ENCODE peak calls at places on chromosomes 3 and 15, in seven cellular contexts. One of them, this sample, is unnamed.

GRCh38 chr15:89936793-89937265 is 24.1 kb upstream of the ARPIN start:
- DNase-seq in HepG2: no peak
- DNase-seq in IMR-90: no peak
- DNase-seq in WTC11: no peak
- DNase-seq in A549: no peak
- DNase-seq in H1: no peak
- DNase-seq in K562: no peak
- DNase-seq in this sample: no peak

GRCh38 chr3:162994165-162994564 is 1497.6 kb downstream of the OTOL1 start:
- DNase-seq in HepG2: no peak
- DNase-seq in IMR-90: no peak
- DNase-seq in WTC11: no peak
- DNase-seq in A549: no peak
- DNase-seq in H1: no peak
- DNase-seq in K562: no peak
- DNase-seq in this sample: no peak

GRCh38 chr3:45509038-45509767 is 85.3 kb upstream of the LIMD1 start:
- DNase-seq in HepG2: no peak
- DNase-seq in IMR-90: peak
- DNase-seq in WTC11: no peak
- DNase-seq in A549: no peak
- DNase-seq in H1: peak
- DNase-seq in K562: no peak
- DNase-seq in this sample: no peak

GRCh38 chr3:131110087-131110486 is 83.4 kb downstream of the NEK11 start:
- DNase-seq in HepG2: no peak
- DNase-seq in IMR-90: peak
- DNase-seq in WTC11: no peak
- DNase-seq in A549: no peak
- DNase-seq in H1: no peak
- DNase-seq in K562: no peak
- DNase-seq in this sample: no peak

GRCh38 chr3:148532774-148533173 is 164.9 kb upstream of the AGTR1 start:
- DNase-seq in HepG2: no peak
- DNase-seq in IMR-90: no peak
- DNase-seq in WTC11: no peak
- DNase-seq in A549: no peak
- DNase-seq in H1: no peak
- DNase-seq in K562: no peak
- DNase-seq in this sample: no peak

GRCh38 chr3:106176734-106177133 is 307.9 kb upstream of the CBLB start:
- DNase-seq in HepG2: no peak
- DNase-seq in IMR-90: peak
- DNase-seq in WTC11: no peak
- DNase-seq in A549: no peak
- DNase-seq in H1: no peak
- DNase-seq in K562: no peak
- DNase-seq in this sample: no peak

GRCh38 chr3:98657429-98657828 is 64.0 kb upstream of the CPOX start:
- DNase-seq in HepG2: no peak
- DNase-seq in IMR-90: no peak
- DNase-seq in WTC11: peak
- DNase-seq in A549: peak
- DNase-seq in H1: peak
- DNase-seq in K562: no peak
- DNase-seq in this sample: peak

GRCh38 chr3:56219894-56220805 is 248.1 kb downstream of the ERC2 start:
- DNase-seq in HepG2: no peak
- DNase-seq in IMR-90: no peak
- DNase-seq in WTC11: no peak
- DNase-seq in A549: no peak
- DNase-seq in H1: no peak
- DNase-seq in K562: no peak
- DNase-seq in this sample: peak

GRCh38 chr3:61663728-61664492 is 102.5 kb downstream of the PTPRG start:
- DNase-seq in HepG2: no peak
- DNase-seq in IMR-90: peak
- DNase-seq in WTC11: peak
- DNase-seq in A549: peak
- DNase-seq in H1: no peak
- DNase-seq in K562: no peak
- DNase-seq in this sample: peak

GRCh38 chr15:98123297-98123696 is 162.8 kb downstream of the ARRDC4 start:
- DNase-seq in HepG2: no peak
- DNase-seq in IMR-90: no peak
- DNase-seq in WTC11: no peak
- DNase-seq in A549: no peak
- DNase-seq in H1: no peak
- DNase-seq in K562: no peak
- DNase-seq in this sample: no peak

GRCh38 chr15:65924004-65924403 is 54.7 kb downstream of the RAB11A start:
- DNase-seq in HepG2: no peak
- DNase-seq in IMR-90: no peak
- DNase-seq in WTC11: no peak
- DNase-seq in A549: no peak
- DNase-seq in H1: no peak
- DNase-seq in K562: no peak
- DNase-seq in this sample: no peak

GRCh38 chr15:98803228-98804056 is 155.1 kb downstream of the IGF1R start:
- DNase-seq in HepG2: no peak
- DNase-seq in IMR-90: peak
- DNase-seq in WTC11: no peak
- DNase-seq in A549: no peak
- DNase-seq in H1: no peak
- DNase-seq in K562: no peak
- DNase-seq in this sample: no peak

GRCh38 chr3:152452318-152452717 is 183.6 kb downstream of the MBNL1 start:
- DNase-seq in HepG2: no peak
- DNase-seq in IMR-90: peak
- DNase-seq in WTC11: no peak
- DNase-seq in A549: no peak
- DNase-seq in H1: no peak
- DNase-seq in K562: no peak
- DNase-seq in this sample: no peak

GRCh38 chr15:92205255-92205739 is 188.4 kb upstream of the ST8SIA2 start:
- DNase-seq in HepG2: peak
- DNase-seq in IMR-90: no peak
- DNase-seq in WTC11: peak
- DNase-seq in A549: no peak
- DNase-seq in H1: no peak
- DNase-seq in K562: no peak
- DNase-seq in this sample: no peak
- TF ChIP-seq CTCF in HepG2: peak
- TF ChIP-seq CTCF in IMR-90: no peak
- TF ChIP-seq CTCF in WTC11: no peak
- TF ChIP-seq CTCF in A549: no peak
- TF ChIP-seq CTCF in H1: peak
- TF ChIP-seq CTCF in K562: no peak
- TF ChIP-seq CTCF in this sample: no peak

GRCh38 chr3:9884555-9885165 is 4.6 kb upstream of the CIDEC start:
- DNase-seq in HepG2: peak
- DNase-seq in IMR-90: peak
- DNase-seq in WTC11: no peak
- DNase-seq in A549: peak
- DNase-seq in H1: no peak
- DNase-seq in K562: peak
- DNase-seq in this sample: no peak

GRCh38 chr3:9879830-9880549 is at the start of gene CIDEC:
- DNase-seq in HepG2: no peak
- DNase-seq in IMR-90: no peak
- DNase-seq in WTC11: no peak
- DNase-seq in A549: no peak
- DNase-seq in H1: no peak
- DNase-seq in K562: no peak
- DNase-seq in this sample: no peak

GRCh38 chr3:9878700-9879099 is 1.4 kb downstream of the CIDEC start:
- DNase-seq in HepG2: peak
- DNase-seq in IMR-90: no peak
- DNase-seq in WTC11: no peak
- DNase-seq in A549: peak
- DNase-seq in H1: no peak
- DNase-seq in K562: no peak
- DNase-seq in this sample: no peak

GRCh38 chr3:9883676-9884554 is 3.9 kb upstream of the CIDEC start:
- DNase-seq in HepG2: no peak
- DNase-seq in IMR-90: peak
- DNase-seq in WTC11: no peak
- DNase-seq in A549: no peak
- DNase-seq in H1: no peak
- DNase-seq in K562: no peak
- DNase-seq in this sample: no peak

GRCh38 chr3:9881440-9881839 is 1.4 kb upstream of the CIDEC start:
- DNase-seq in HepG2: no peak
- DNase-seq in IMR-90: no peak
- DNase-seq in WTC11: no peak
- DNase-seq in A549: no peak
- DNase-seq in H1: no peak
- DNase-seq in K562: no peak
- DNase-seq in this sample: no peak
- TF ChIP-seq USF2 in HepG2: no peak
- TF ChIP-seq USF2 in IMR-90: no peak
- TF ChIP-seq USF2 in WTC11: no peak
- TF ChIP-seq USF2 in A549: no peak
- TF ChIP-seq USF2 in H1: no peak
- TF ChIP-seq USF2 in K562: no peak
- TF ChIP-seq USF2 in this sample: no peak

GRCh38 chr3:94303897-94304296 is 241.0 kb downstream of the NSUN3 start:
- DNase-seq in HepG2: no peak
- DNase-seq in IMR-90: peak
- DNase-seq in WTC11: peak
- DNase-seq in A549: no peak
- DNase-seq in H1: no peak
- DNase-seq in K562: no peak
- DNase-seq in this sample: no peak
- TF ChIP-seq CTCF in HepG2: no peak
- TF ChIP-seq CTCF in IMR-90: peak
- TF ChIP-seq CTCF in WTC11: no peak
- TF ChIP-seq CTCF in A549: peak
- TF ChIP-seq CTCF in H1: peak
- TF ChIP-seq CTCF in K562: no peak
- TF ChIP-seq CTCF in this sample: peak

DNA sequence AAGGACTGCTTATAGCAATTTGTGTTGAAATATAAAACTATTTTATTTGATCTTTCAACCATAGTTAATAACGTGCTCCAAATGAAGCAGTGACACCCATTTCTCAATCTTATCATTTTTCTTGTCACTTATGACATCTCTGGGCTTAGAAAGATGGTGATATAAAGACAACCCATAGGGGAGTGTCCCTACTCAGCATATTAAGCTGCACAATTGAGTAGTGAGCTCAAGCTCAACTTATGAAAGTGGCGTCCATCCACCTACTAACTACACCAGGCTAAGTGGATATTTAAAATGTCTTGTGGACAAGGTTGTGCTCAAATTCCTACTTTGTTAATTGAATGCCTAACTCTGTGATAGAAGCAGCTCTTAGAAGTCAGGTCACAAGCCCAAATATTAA is 46.7 kb downstream of the SLC9C1 start:
- DNase-seq in HepG2: no peak
- DNase-seq in IMR-90: no peak
- DNase-seq in WTC11: no peak
- DNase-seq in A549: no peak
- DNase-seq in H1: no peak
- DNase-seq in K562: no peak
- DNase-seq in this sample: no peak
- TF ChIP-seq USF2 in HepG2: no peak
- TF ChIP-seq USF2 in IMR-90: no peak
- TF ChIP-seq USF2 in WTC11: no peak
- TF ChIP-seq USF2 in A549: no peak
- TF ChIP-seq USF2 in H1: no peak
- TF ChIP-seq USF2 in K562: no peak
- TF ChIP-seq USF2 in this sample: no peak

GRCh38 chr15:76340802-76341365 is 4.3 kb downstream of the ISL2 start:
- DNase-seq in HepG2: no peak
- DNase-seq in IMR-90: no peak
- DNase-seq in WTC11: no peak
- DNase-seq in A549: no peak
- DNase-seq in H1: no peak
- DNase-seq in K562: no peak
- DNase-seq in this sample: no peak
- TF ChIP-seq CTCF in HepG2: no peak
- TF ChIP-seq CTCF in IMR-90: no peak
- TF ChIP-seq CTCF in WTC11: no peak
- TF ChIP-seq CTCF in A549: no peak
- TF ChIP-seq CTCF in H1: no peak
- TF ChIP-seq CTCF in K562: no peak
- TF ChIP-seq CTCF in this sample: no peak

GRCh38 chr3:7740458-7740857 is 761.2 kb upstream of the LMCD1 start:
- DNase-seq in HepG2: no peak
- DNase-seq in IMR-90: no peak
- DNase-seq in WTC11: no peak
- DNase-seq in A549: no peak
- DNase-seq in H1: no peak
- DNase-seq in K562: no peak
- DNase-seq in this sample: no peak

GRCh38 chr3:7744850-7745249 is 756.8 kb upstream of the LMCD1 start:
- DNase-seq in HepG2: no peak
- DNase-seq in IMR-90: no peak
- DNase-seq in WTC11: no peak
- DNase-seq in A549: no peak
- DNase-seq in H1: no peak
- DNase-seq in K562: no peak
- DNase-seq in this sample: no peak

GRCh38 chr3:7750296-7750695 is 751.3 kb upstream of the LMCD1 start:
- DNase-seq in HepG2: no peak
- DNase-seq in IMR-90: no peak
- DNase-seq in WTC11: no peak
- DNase-seq in A549: no peak
- DNase-seq in H1: no peak
- DNase-seq in K562: no peak
- DNase-seq in this sample: no peak

GRCh38 chr3:7739754-7740153 is 761.9 kb upstream of the LMCD1 start:
- DNase-seq in HepG2: no peak
- DNase-seq in IMR-90: no peak
- DNase-seq in WTC11: no peak
- DNase-seq in A549: no peak
- DNase-seq in H1: no peak
- DNase-seq in K562: no peak
- DNase-seq in this sample: no peak

DNA sequence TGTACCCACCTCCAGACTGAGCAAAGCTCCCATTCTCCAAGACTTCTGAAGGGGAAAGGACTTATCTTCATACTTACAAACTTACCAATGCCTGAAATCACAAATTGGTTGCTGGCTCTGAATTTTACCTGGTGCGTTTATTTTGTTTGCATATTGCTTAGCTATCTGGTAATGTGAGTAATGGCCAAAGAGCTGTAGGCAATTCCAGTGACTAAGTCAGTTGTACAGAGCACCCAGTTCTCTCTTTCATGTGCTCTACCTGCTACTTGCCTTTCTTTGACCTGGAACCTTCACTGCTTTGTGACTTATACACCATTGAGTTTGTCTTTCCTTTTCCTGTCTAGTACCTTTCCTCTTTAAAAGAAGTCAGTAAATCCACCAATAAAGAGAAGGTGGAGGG is 755.9 kb upstream of the LMCD1 start:
- DNase-seq in HepG2: no peak
- DNase-seq in IMR-90: no peak
- DNase-seq in WTC11: no peak
- DNase-seq in A549: no peak
- DNase-seq in H1: no peak
- DNase-seq in K562: no peak
- DNase-seq in this sample: no peak
- TF ChIP-seq USF2 in HepG2: no peak
- TF ChIP-seq USF2 in IMR-90: no peak
- TF ChIP-seq USF2 in WTC11: no peak
- TF ChIP-seq USF2 in A549: no peak
- TF ChIP-seq USF2 in H1: no peak
- TF ChIP-seq USF2 in K562: no peak
- TF ChIP-seq USF2 in this sample: no peak

This sample was measured in SK-N-SH.